ENCODE peak calls at places on chromosomes 6 and 20, in four cellular contexts. G, H, B and T are unnamed samples. For H3K9me1, the result is how much of the 10 kb centered on the place peaks cover.

GRCh38 chr6:1507251-1507650 is 102.5 kb upstream of the FOXC1 start:
- DNase-seq in B (no peak), H (no peak), G (no peak), T (no peak)

GRCh38 chr6:117600008-117600743 is 2.1 kb downstream of the GOPC start:
- DNase-seq in G (no peak), B (peak), H (peak), T (peak)

GRCh38 chr20:63977392-63978276 is 1.8 kb downstream of the SAMD10 start:
- DNase-seq in H (peak), B (no peak), G (no peak), T (peak)

GRCh38 chr6:116405663-116406329 is 35.0 kb downstream of the DSE start:
- DNase-seq in B (no peak), H (peak), G (no peak), T (peak)

GRCh38 chr6:3281669-3282460 is 23.1 kb downstream of the PSMG4 start:
- DNase-seq in B (peak), G (peak), H (no peak), T (peak)

GRCh38 chr6:135853227-135853626 is 1.7 kb downstream of the PDE7B start:
- DNase-seq in B (peak), G (no peak), H (no peak), T (peak)

GRCh38 chr6:11366183-11366933 is 133.9 kb upstream of the NEDD9 start:
- DNase-seq in G (no peak), H (no peak), B (peak), T (no peak)

GRCh38 chr20:44633872-44634600 is 17.5 kb downstream of the ADA start:
- DNase-seq in H (no peak), G (no peak), B (no peak), T (no peak)

GRCh38 chr6:11522819-11523218 is 14.7 kb upstream of the TMEM170B start:
- DNase-seq in G (no peak), B (no peak), H (no peak), T (no peak)

GRCh38 chr6:51929934-51930574 is 157.4 kb downstream of the PKHD1 start:
- DNase-seq in H (no peak), G (no peak), B (no peak), T (no peak)

GRCh38 chr6:53888931-53889330 is 94.1 kb downstream of the LRRC1 start:
- DNase-seq in H (no peak), B (no peak), G (no peak), T (peak)

GRCh38 chr6:14505391-14505790 is 387.8 kb downstream of the CD83 start:
- DNase-seq in G (no peak), B (no peak), H (no peak), T (no peak)

GRCh38 chr6:119126826-119127225 is 48.4 kb upstream of the FAM184A start:
- DNase-seq in H (no peak), G (no peak), B (no peak), T (no peak)

GRCh38 chr20:24492698-24493097 is 23.3 kb downstream of the SYNDIG1 start:
- DNase-seq in G (no peak), H (no peak), B (no peak), T (no peak)

GRCh38 chr20:24492031-24492607 is 22.7 kb downstream of the SYNDIG1 start:
- DNase-seq in G (no peak), H (peak), B (no peak), T (no peak)

GRCh38 chr20:24489631-24490260 is 20.3 kb downstream of the SYNDIG1 start:
- DNase-seq in B (no peak), G (no peak), H (no peak), T (no peak)

GRCh38 chr20:24490598-24490997 is 21.2 kb downstream of the SYNDIG1 start:
- DNase-seq in B (no peak), H (no peak), G (no peak), T (no peak)

GRCh38 chr20:24491043-24491756 is 21.8 kb downstream of the SYNDIG1 start:
- DNase-seq in B (no peak), G (no peak), H (no peak), T (no peak)
- H3K9me1 ChIP-seq in B (under half), G (under half), H (under half), T (under half)

GRCh38 chr6:99614430-99615161 is 8.0 kb downstream of the PRDM13 start:
- DNase-seq in B (no peak), G (no peak), H (no peak), T (no peak)
- TF ChIP-seq CTCF in B (no peak), G (no peak), H (no peak), T (no peak)

GRCh38 chr6:106122306-106122940 is 36.3 kb downstream of the PRDM1 start:
- DNase-seq in B (no peak), G (no peak), H (no peak), T (no peak)
- H3K9me1 ChIP-seq in B (under half), G (under half), H (under half), T (under half)

DNA sequence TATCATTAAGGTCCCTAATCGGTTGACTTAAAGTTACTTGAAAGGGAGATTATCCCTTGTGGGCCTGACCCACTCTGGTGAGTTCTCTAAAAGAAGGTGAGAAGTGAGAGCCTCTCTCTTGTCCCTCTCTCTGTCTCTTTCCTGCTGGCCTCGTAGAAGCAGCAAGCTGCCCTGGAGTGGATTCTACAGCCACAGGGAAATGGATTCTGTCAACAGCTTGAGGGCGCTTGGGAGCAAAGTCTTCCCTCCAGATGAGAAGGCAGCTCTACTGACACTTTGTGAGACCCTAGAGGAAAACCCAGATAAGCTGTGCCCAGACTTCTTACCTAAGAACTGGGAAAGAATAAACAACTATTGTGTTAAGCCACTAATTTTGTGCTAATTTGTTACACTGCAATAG is 40.0 kb downstream of the ANKRD60 start:
- DNase-seq in H (no peak), G (no peak), B (no peak), T (no peak)
- TF ChIP-seq CTCF in H (peak), G (no peak), B (no peak), T (no peak)

DNA sequence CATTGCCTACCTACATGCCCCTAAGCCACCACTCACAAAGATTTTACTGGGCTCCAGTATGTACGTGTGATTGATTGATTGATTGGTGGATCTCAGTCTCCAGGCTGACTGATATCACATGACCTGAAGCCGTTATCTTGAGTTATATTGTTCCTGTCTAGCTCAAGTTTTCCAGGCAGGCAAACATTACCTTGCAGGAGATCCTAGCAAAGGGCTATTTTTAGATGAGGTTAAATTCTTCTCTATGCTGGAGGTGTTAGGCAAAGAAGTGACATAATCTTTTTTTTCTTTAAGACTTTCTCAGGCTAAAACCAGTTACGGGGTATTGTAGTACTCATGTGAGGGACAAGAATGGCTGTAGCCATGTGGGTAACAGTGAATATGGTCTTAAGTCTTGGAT is 125.2 kb downstream of the DOK5 start:
- DNase-seq in G (no peak), H (no peak), B (no peak), T (no peak)
- H3K9me1 ChIP-seq in G (under half), H (under half), B (under half), T (under half)